ENCODE peak calls at places on chromosomes 16 and 17, in four cellular contexts. One of them, this sample, is unnamed. For H3K4me1, the result is how much of the 10 kb centered on the place peaks cover.

GRCh38 chr17:20142268-20142667 is 133.1 kb downstream of the SPECC1 start:
- DNase-seq in HCT116: no peak
- DNase-seq in K562: no peak
- DNase-seq in HepG2: no peak
- DNase-seq in this sample: no peak

GRCh38 chr16:73735018-73735417 is 561.6 kb upstream of the PSMD7 start:
- DNase-seq in HCT116: no peak
- DNase-seq in HepG2: peak
- DNase-seq in K562: no peak
- DNase-seq in this sample: peak

GRCh38 chr17:68600123-68600880 is 865 bp downstream of the FAM20A start:
- DNase-seq in HepG2: peak
- DNase-seq in HCT116: no peak
- DNase-seq in K562: no peak
- DNase-seq in this sample: no peak

GRCh38 chr17:20228860-20229259 is 219.7 kb downstream of the SPECC1 start:
- DNase-seq in K562: no peak
- DNase-seq in HepG2: no peak
- DNase-seq in HCT116: no peak
- DNase-seq in this sample: no peak

GRCh38 chr17:74325743-74326379 is at the start of gene KIF19:
- DNase-seq in HepG2: no peak
- DNase-seq in HCT116: no peak
- DNase-seq in K562: peak
- DNase-seq in this sample: no peak

GRCh38 chr17:75130632-75131277 is 787 bp downstream of the NT5C start:
- DNase-seq in K562: peak
- DNase-seq in HepG2: peak
- DNase-seq in HCT116: peak
- DNase-seq in this sample: no peak

GRCh38 chr17:67601897-67602296 is 115.8 kb upstream of the NOL11 start:
- DNase-seq in HepG2: no peak
- DNase-seq in K562: no peak
- DNase-seq in HCT116: no peak
- DNase-seq in this sample: no peak

GRCh38 chr16:68313116-68313515 is 2.3 kb downstream of the PRMT7 start:
- DNase-seq in HCT116: no peak
- DNase-seq in K562: no peak
- DNase-seq in HepG2: no peak
- DNase-seq in this sample: no peak

GRCh38 chr17:17812211-17813054 is 24.4 kb downstream of the SREBF1 start:
- DNase-seq in HCT116: no peak
- DNase-seq in HepG2: peak
- DNase-seq in K562: peak
- DNase-seq in this sample: no peak

GRCh38 chr16:87240211-87241134 is 76.7 kb downstream of the C16orf95 start:
- DNase-seq in HepG2: no peak
- DNase-seq in K562: no peak
- DNase-seq in HCT116: no peak
- DNase-seq in this sample: no peak

GRCh38 chr17:67503184-67503583 is 126.1 kb downstream of the PITPNC1 start:
- DNase-seq in HCT116: peak
- DNase-seq in K562: no peak
- DNase-seq in HepG2: no peak
- DNase-seq in this sample: peak

GRCh38 chr17:15261818-15262290 is 3.3 kb downstream of the PMP22 start:
- DNase-seq in K562: no peak
- DNase-seq in HCT116: no peak
- DNase-seq in HepG2: no peak
- DNase-seq in this sample: no peak

GRCh38 chr17:28180449-28180848 is 138.0 kb downstream of the NLK start:
- DNase-seq in K562: no peak
- DNase-seq in HepG2: no peak
- DNase-seq in HCT116: no peak
- DNase-seq in this sample: no peak

GRCh38 chr16:66517586-66518263 is 32.2 kb downstream of the TK2 start:
- DNase-seq in HepG2: no peak
- DNase-seq in K562: no peak
- DNase-seq in HCT116: no peak
- DNase-seq in this sample: no peak

GRCh38 chr16:82037666-82038065 is 2.6 kb downstream of the HSD17B2 start:
- DNase-seq in HepG2: no peak
- DNase-seq in HCT116: no peak
- DNase-seq in K562: no peak
- DNase-seq in this sample: no peak

GRCh38 chr17:20263595-20263994 is 203.7 kb downstream of the LGALS9B start:
- DNase-seq in HCT116: peak
- DNase-seq in K562: no peak
- DNase-seq in HepG2: no peak
- DNase-seq in this sample: peak

GRCh38 chr17:57604771-57605733 is 140.0 kb downstream of the CCDC182 start:
- DNase-seq in K562: no peak
- DNase-seq in HepG2: no peak
- DNase-seq in HCT116: no peak
- DNase-seq in this sample: no peak

GRCh38 chr17:8629371-8630226 is 926 bp downstream of the MYH10 start:
- DNase-seq in HepG2: no peak
- DNase-seq in K562: peak
- DNase-seq in HCT116: no peak
- DNase-seq in this sample: no peak

GRCh38 chr17:5282639-5283217 is 644 bp downstream of the RABEP1 start:
- DNase-seq in HCT116: no peak
- DNase-seq in K562: no peak
- DNase-seq in HepG2: no peak
- DNase-seq in this sample: no peak

GRCh38 chr17:75191584-75191983 is 8.8 kb upstream of the SUMO2 start:
- DNase-seq in K562: peak
- DNase-seq in HCT116: no peak
- DNase-seq in HepG2: no peak
- DNase-seq in this sample: no peak

DNA sequence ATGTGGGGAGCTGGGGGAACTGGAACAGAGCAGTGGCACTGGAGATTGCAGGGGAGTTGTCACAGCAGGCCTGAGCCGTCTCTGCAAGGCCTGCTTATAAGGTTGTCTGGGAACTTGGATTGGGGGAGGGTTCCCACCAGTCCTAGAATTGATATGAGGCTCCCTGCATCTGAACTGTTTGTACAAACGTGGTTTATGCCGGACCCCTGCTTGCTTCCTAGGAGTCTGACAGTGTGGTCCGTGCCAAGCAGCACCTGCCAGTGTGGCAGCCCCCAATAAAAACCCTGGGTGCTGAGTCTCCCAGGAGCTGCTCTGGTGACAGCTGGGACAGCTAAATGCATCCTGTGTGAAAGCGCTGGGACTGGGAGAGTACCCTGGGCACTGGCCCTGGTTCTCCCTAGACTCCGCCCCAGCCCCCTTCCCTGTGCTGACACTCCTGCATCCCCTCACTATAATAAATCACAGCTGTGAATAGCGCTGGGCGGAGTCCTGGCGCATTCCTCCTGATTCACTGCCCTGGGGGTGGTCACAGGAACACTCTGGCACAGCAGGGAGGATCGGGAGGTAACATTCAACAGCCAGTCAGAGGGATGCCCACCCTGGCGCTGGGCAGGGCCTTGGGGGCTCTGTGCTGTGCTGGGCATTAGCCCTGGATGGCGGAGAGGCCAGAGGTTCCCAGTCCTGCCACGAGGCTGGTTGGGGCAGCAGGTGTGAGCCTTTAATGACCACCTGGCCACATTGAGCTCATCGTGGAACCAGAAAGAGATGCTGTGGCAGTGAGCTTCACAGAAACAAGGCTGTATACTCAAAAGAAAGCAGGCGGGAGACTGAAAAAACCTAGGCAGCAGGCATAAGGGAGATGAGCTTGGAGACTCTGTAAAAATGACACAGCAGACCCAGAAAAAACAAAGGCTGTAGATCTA is 45.6 kb downstream of the RMI2 start:
- DNase-seq in HepG2: no peak
- DNase-seq in K562: no peak
- DNase-seq in HCT116: no peak
- DNase-seq in this sample: no peak
- TF ChIP-seq TCF7L2 in HepG2: no peak
- TF ChIP-seq TCF7L2 in K562: no peak
- TF ChIP-seq TCF7L2 in HCT116: no peak
- TF ChIP-seq TCF7L2 in this sample: no peak

GRCh38 chr16:69399361-69399760 is 13.6 kb upstream of the TERF2 start:
- DNase-seq in HCT116: no peak
- DNase-seq in K562: no peak
- DNase-seq in HepG2: no peak
- DNase-seq in this sample: no peak
- H3K4me1 ChIP-seq in HCT116: half or more
- H3K4me1 ChIP-seq in K562: under half
- H3K4me1 ChIP-seq in HepG2: half or more
- H3K4me1 ChIP-seq in this sample: half or more

GRCh38 chr16:49644143-49644460 is 211.8 kb downstream of the ZNF423 start:
- DNase-seq in K562: no peak
- DNase-seq in HepG2: no peak
- DNase-seq in HCT116: no peak
- DNase-seq in this sample: no peak
- TF ChIP-seq CTCF in K562: no peak
- TF ChIP-seq CTCF in HepG2: peak
- TF ChIP-seq CTCF in HCT116: no peak
- TF ChIP-seq CTCF in this sample: no peak

GRCh38 chr17:64213995-64214507 is 49.0 kb downstream of the TEX2 start:
- DNase-seq in K562: peak
- DNase-seq in HepG2: no peak
- DNase-seq in HCT116: no peak
- DNase-seq in this sample: no peak
- TF ChIP-seq TCF7L2 in K562: no peak
- TF ChIP-seq TCF7L2 in HepG2: no peak
- TF ChIP-seq TCF7L2 in HCT116: no peak
- TF ChIP-seq TCF7L2 in this sample: no peak

GRCh38 chr16:636206-637080 is at the start of gene METTL26:
- DNase-seq in HCT116: peak
- DNase-seq in HepG2: peak
- DNase-seq in K562: peak
- DNase-seq in this sample: peak

GRCh38 chr16:635573-636205 is 416 bp downstream of the METTL26 start:
- DNase-seq in HCT116: no peak
- DNase-seq in K562: no peak
- DNase-seq in HepG2: no peak
- DNase-seq in this sample: no peak

GRCh38 chr16:633336-634050 is 2.6 kb downstream of the METTL26 start:
- DNase-seq in HepG2: no peak
- DNase-seq in K562: no peak
- DNase-seq in HCT116: no peak
- DNase-seq in this sample: no peak

GRCh38 chr16:634051-634670 is 1.9 kb downstream of the METTL26 start:
- DNase-seq in K562: no peak
- DNase-seq in HCT116: no peak
- DNase-seq in HepG2: no peak
- DNase-seq in this sample: no peak

GRCh38 chr16:634996-635395 is 1.1 kb downstream of the METTL26 start:
- DNase-seq in K562: no peak
- DNase-seq in HCT116: no peak
- DNase-seq in HepG2: no peak
- DNase-seq in this sample: no peak
- H3K4me1 ChIP-seq in K562: half or more
- H3K4me1 ChIP-seq in HCT116: under half
- H3K4me1 ChIP-seq in HepG2: under half
- H3K4me1 ChIP-seq in this sample: under half

GRCh38 chr17:2595200-2595599 is 1.7 kb downstream of the PAFAH1B1 start:
- DNase-seq in HCT116: no peak
- DNase-seq in HepG2: no peak
- DNase-seq in K562: no peak
- DNase-seq in this sample: no peak
- TF ChIP-seq CTCF in HCT116: no peak
- TF ChIP-seq CTCF in HepG2: no peak
- TF ChIP-seq CTCF in K562: no peak
- TF ChIP-seq CTCF in this sample: no peak